ENCODE peak calls at places on chromosomes 5 and 9, in four cellular contexts. O is SK-N-SH, R is HepG2, N is K562. C is an unnamed sample.

GRCh38 chr5:145531038-145531734 is 304.0 kb downstream of the PRELID2 start:
- DNase-seq in O (no peak), R (no peak), N (no peak), C (peak)

GRCh38 chr9:2359821-2360220 is 261.8 kb upstream of the VLDLR start:
- DNase-seq in O (no peak), R (no peak), N (no peak), C (no peak)

GRCh38 chr9:4678679-4679267 is 596 bp upstream of the CDC37L1 start:
- DNase-seq in O (peak), R (peak), N (no peak), C (no peak)

GRCh38 chr9:97615439-97616072 is 17.6 kb downstream of the TSTD2 start:
- DNase-seq in O (peak), R (peak), N (peak), C (peak)

GRCh38 chr9:21597284-21597683 is 115.2 kb upstream of the IFNE start:
- DNase-seq in O (no peak), R (no peak), N (no peak), C (no peak)

GRCh38 chr9:36217256-36217968 is 26.7 kb downstream of the CLTA start:
- DNase-seq in O (no peak), R (no peak), N (no peak), C (no peak)

GRCh38 chr5:137696481-137696880 is 39.4 kb downstream of the KLHL3 start:
- DNase-seq in O (no peak), R (no peak), N (no peak), C (no peak)

GRCh38 chr5:95864456-95864855 is 41.9 kb upstream of the GLRX start:
- DNase-seq in O (no peak), R (no peak), N (no peak), C (no peak)

GRCh38 chr5:137828192-137828591 is 39.5 kb upstream of the MYOT start:
- DNase-seq in O (no peak), R (no peak), N (no peak), C (no peak)

GRCh38 chr9:121350993-121351561 is 19.0 kb downstream of the STOM start:
- DNase-seq in O (peak), R (no peak), N (peak), C (peak)
- TF ChIP-seq ELF1 in O (peak), R (no peak), N (peak), C (peak)

GRCh38 chr5:142929602-142930001 is 159.4 kb downstream of the ARHGAP26 start:
- DNase-seq in O (no peak), R (no peak), N (no peak), C (no peak)
- TF ChIP-seq ELF1 in O (no peak), R (no peak), N (no peak), C (no peak)

GRCh38 chr5:77318060-77318459 is 107.6 kb downstream of the PDE8B start:
- DNase-seq in O (no peak), R (no peak), N (no peak), C (no peak)

GRCh38 chr5:77319140-77319539 is 108.7 kb downstream of the PDE8B start:
- DNase-seq in O (no peak), R (no peak), N (no peak), C (no peak)

GRCh38 chr5:77321793-77322394 is 111.4 kb downstream of the PDE8B start:
- DNase-seq in O (no peak), R (no peak), N (no peak), C (no peak)

GRCh38 chr5:77326142-77326541 is 115.7 kb downstream of the PDE8B start:
- DNase-seq in O (no peak), R (no peak), N (no peak), C (no peak)

DNA sequence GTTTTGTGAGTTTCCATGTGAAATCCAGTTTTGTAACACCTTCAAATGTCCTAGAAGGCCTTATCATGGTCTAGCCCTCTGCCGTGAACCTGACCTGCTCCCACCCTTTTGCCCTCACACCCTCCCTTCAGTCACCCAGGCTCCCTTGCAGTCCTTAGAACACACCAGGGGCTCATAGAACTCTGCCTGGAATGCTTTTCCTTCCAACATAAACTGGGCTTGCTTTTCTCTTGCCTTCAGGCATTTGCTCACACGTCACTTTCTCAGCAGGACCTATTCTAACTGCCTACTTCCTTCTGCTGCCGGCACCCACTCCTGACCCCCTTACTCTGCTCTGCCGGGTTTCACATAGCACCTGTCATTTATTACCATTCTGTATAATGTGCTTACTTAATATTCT is 111.9 kb downstream of the PDE8B start:
- DNase-seq in O (no peak), R (no peak), N (no peak), C (no peak)
- TF ChIP-seq ELF1 in O (no peak), R (no peak), N (no peak), C (no peak)

DNA sequence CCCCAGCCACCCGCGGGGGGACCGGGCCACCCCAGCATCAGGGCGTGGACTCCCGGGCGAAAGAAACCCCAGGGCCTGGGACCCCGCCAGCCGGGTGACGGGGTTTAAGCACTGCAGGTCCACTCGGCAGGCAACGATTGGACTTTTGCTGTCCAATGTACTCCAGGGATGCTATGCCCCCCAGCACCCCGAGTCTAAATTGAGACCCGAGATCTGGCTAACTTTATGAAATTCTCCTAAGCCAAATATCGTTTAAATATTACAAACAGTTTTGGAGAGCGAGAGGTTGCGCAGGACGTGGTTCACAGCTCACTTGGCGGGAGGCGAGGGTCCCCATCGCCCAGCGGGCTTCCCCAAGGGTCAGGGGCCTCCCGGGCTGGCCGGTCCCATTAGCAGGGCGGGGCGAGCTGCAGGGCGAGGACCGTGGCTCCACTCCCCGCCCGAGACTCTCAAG is 384 bp upstream of the MRPS2 start:
- DNase-seq in O (no peak), R (no peak), N (no peak), C (no peak)
- TF ChIP-seq ELF1 in O (no peak), R (no peak), N (no peak), C (no peak)